ENCODE peak calls at places on chromosome 19, in five cellular contexts. U, X, S, E and I are unnamed samples.

GRCh38 chr19:55216461-55217198 is 7.3 kb upstream of the PTPRH start:
- DNase-seq in E (peak; percentile 99), U (peak; percentile 53), X (peak; percentile 90), S (peak; percentile 56), I (peak; percentile 65)

GRCh38 chr19:38385804-38386257 is 2.0 kb downstream of the GGN start:
- DNase-seq in X (no peak), E (no peak), U (peak; percentile 27), S (no peak), I (no peak)

GRCh38 chr19:38944981-38945506 is 14.3 kb downstream of the MRPS12 start:
- DNase-seq in E (no peak), S (peak; percentile 12), U (no peak), X (no peak), I (peak; percentile 58)

GRCh38 chr19:7534531-7534980 is 961 bp upstream of the PNPLA6 start:
- DNase-seq in E (peak; percentile 75), X (peak; percentile 68), S (peak; percentile 35), U (peak; percentile 58), I (peak; percentile 81)

GRCh38 chr19:30253581-30253996 is 118.6 kb upstream of the ZNF536 start:
- DNase-seq in S (no peak), U (no peak), E (no peak), X (no peak), I (no peak)

GRCh38 chr19:927044-927706 is 1.3 kb downstream of the ARID3A start:
- DNase-seq in E (peak; percentile 71), S (no peak), U (no peak), X (no peak), I (no peak)

GRCh38 chr19:3285647-3286176 is 61.3 kb downstream of the CELF5 start:
- DNase-seq in X (no peak), E (peak; percentile 27), U (peak; percentile 72), S (peak; percentile 56), I (no peak)

GRCh38 chr19:47344425-47344824 is 4.7 kb upstream of the DHX34 start:
- DNase-seq in E (no peak), S (no peak), U (no peak), X (no peak), I (no peak)

GRCh38 chr19:58033741-58034475 is at the start of gene ZSCAN1:
- DNase-seq in U (no peak), S (peak; percentile 42), X (peak; percentile 78), E (peak; percentile 91), I (no peak)

GRCh38 chr19:31249217-31249616 is 100.0 kb downstream of the TSHZ3 start:
- DNase-seq in S (no peak), U (no peak), E (no peak), X (no peak), I (no peak)

GRCh38 chr19:58117841-58118575 is 20.0 kb upstream of the ZSCAN18 start:
- DNase-seq in U (no peak), S (no peak), X (no peak), E (no peak), I (no peak)

GRCh38 chr19:41223431-41224234 is 4.6 kb downstream of the AXL start:
- DNase-seq in X (no peak), U (no peak), S (no peak), E (peak; percentile 44), I (no peak)

GRCh38 chr19:402786-403185 is 6.2 kb downstream of the C2CD4C start:
- DNase-seq in E (no peak), U (no peak), X (no peak), S (no peak), I (no peak)

GRCh38 chr19:38433268-38433733 is at the start of gene RYR1:
- DNase-seq in E (peak; percentile 42), X (peak; percentile 47), S (peak; percentile 30), U (no peak), I (peak; percentile 79)

GRCh38 chr19:28208745-28209144 is 1004.2 kb downstream of the UQCRFS1 start:
- DNase-seq in S (no peak), X (no peak), U (no peak), E (no peak), I (no peak)

GRCh38 chr19:2288743-2289713 is 7.1 kb upstream of the PEAK3 start:
- DNase-seq in U (peak; percentile 37), S (no peak), X (no peak), E (no peak), I (no peak)

GRCh38 chr19:57830071-57830602 is at the start of gene ZNF587B:
- DNase-seq in U (no peak), S (peak; percentile 40), X (peak; percentile 63), E (peak; percentile 92), I (no peak)

GRCh38 chr19:2616741-2617392 is 85.6 kb downstream of the GNG7 start:
- DNase-seq in X (no peak), E (no peak), S (no peak), U (peak; percentile 63), I (peak; percentile 64)

GRCh38 chr19:36151144-36152051 is 849 bp downstream of the COX7A1 start:
- DNase-seq in E (peak; percentile 18), X (no peak), S (no peak), U (no peak), I (no peak)

GRCh38 chr19:35848486-35848885 is 3.8 kb downstream of the NPHS1 start:
- DNase-seq in E (no peak), U (no peak), S (no peak), X (no peak), I (no peak)

GRCh38 chr19:56333506-56333905 is 18.9 kb upstream of the ZSCAN5A start:
- DNase-seq in E (peak; percentile 78), S (peak; percentile 39), X (peak; percentile 60), U (no peak), I (peak; percentile 88)

GRCh38 chr19:38809592-38810252 is 3.0 kb downstream of the LGALS4 start:
- DNase-seq in E (no peak), X (no peak), U (no peak), S (no peak), I (no peak)

GRCh38 chr19:3423183-3423829 is 56.9 kb downstream of the NFIC start:
- DNase-seq in S (no peak), U (no peak), E (peak; percentile 47), X (no peak), I (no peak)

GRCh38 chr19:54388001-54388802 is 23.5 kb upstream of the LAIR1 start:
- DNase-seq in X (peak; percentile 22), E (no peak), U (peak; percentile 46), S (peak; percentile 41), I (no peak)

DNA sequence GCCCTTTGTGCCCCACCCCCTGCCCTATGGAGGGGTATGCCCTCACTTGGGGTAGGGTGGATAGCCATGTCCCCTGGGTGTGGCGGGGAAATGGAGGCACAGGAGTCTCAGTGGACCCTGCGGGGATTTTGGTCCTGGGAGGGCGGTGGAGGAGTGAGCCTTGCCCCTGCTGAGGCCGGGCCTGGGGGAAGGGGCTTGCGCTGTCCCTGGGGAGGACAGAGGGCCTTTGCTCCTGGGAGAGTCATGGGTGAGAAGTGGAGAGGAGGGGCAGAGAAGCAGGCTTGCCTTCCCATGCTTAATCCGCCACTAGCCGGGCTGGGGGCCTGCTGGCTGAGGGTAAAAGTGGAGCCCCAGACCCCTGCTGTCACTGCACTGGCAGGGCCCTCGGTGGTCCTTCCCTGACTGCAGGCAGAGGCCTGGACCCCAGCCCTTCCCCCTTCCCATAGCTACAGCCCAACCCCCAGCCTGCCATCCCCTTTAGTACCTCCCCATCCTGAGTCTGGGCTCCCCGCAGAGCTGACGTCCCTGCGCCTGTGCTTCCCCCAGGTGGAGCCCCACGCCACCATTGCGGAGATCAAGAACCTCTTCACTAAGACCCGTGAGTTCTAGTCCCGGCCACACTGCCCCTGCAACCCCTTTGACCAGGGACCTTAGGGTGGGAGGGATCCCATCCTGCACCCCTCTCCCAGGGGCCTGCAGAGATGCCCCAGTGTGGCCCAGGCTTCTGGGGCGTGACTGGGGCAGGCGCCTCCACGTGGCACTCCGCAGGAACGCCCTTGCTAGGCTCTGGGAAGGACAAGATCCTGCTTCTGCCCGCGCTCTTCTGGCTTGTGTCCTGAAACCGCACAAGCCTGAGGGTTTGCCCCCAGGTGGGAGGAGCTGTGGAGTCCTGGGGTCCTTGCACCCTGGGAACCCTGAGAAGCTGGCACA is 8.9 kb downstream of the NDUFB7 start:
- DNase-seq in X (no peak), S (no peak), U (no peak), E (no peak), I (no peak)
- H3K4me3 ChIP-seq in X (no peak overlapping the region), S (no peak overlapping the region), U (no peak overlapping the region), E (no peak overlapping the region), I (no peak overlapping the region)

DNA sequence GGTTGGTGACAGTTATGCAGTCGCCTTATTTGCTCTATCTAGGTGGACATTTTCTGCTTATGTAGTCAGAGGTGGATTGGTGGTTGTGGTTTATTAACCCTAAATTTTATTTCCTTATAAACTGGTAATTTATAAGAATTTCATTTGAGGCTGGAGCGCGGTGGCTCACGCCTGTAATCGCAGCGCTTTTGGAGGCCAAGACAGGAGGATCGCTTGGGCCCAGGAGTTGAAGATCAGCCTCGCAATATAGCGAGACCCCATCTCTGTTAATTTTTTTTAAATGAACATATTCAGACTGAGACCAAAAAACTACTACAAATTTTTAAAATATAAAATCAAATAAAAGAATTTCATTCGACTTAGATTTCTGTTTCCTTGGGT is 810 bp downstream of the ZNF627 start:
- DNase-seq in U (no peak), E (no peak), S (no peak), X (no peak), I (no peak)
- H3K36me3 ChIP-seq in U (no peaks in the 10 kb centered on the region), E (no peaks in the 10 kb centered on the region), S (no peaks in the 10 kb centered on the region), X (no peaks in the 10 kb centered on the region), I (peaks cover 23% of the 10 kb centered on the region)

DNA sequence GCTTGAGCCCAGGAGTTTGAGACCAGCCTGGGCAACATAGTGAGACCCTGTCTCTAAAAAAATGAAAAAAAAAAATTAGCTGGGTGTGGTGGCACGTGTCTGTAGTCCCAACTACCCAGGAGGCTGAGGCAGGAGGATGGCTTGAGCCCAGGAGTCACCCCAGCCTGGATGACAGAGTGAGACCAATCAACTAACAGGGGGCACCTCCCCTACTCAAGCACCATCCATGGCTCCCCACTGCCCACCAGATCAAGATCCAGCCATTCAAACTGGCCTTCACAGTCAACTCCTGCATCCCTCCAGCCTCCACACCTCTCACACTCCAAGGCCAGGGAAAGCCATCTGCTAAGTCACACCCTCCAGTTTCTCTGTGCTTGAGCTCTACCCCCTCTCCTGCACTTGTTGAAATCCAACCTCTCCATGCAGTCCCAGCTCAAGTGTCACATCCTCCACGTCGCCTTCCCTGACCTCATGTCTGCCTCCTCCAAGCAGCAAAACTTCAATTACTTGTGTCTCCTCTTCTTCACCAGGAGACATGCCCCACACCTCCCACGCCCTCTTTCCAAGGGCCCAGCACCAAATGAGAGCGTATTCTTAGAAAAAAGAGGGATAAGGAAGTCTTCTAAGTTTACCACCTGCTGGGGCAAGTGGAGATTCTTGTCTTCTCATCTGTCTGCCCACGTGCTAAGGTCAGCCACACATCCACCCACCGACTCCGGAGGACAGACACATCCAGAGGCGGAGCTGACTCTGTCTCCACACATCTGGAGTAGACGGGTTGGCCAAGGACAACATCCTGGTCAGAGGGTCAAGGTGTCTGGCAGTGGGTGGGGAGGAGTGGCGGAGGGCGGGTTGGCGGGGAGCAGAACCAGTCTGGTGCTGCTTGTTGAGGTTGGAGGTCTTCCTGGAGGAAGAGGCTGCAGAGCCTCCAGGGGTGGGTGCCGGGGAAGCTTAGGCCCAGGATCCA is 974 bp upstream of the CYP4F22 start:
- DNase-seq in X (no peak), E (no peak), U (no peak), S (no peak), I (no peak)
- H3K4me3 ChIP-seq in X (no peak overlapping the region), E (no peak overlapping the region), U (no peak overlapping the region), S (no peak overlapping the region), I (no peak overlapping the region)

DNA sequence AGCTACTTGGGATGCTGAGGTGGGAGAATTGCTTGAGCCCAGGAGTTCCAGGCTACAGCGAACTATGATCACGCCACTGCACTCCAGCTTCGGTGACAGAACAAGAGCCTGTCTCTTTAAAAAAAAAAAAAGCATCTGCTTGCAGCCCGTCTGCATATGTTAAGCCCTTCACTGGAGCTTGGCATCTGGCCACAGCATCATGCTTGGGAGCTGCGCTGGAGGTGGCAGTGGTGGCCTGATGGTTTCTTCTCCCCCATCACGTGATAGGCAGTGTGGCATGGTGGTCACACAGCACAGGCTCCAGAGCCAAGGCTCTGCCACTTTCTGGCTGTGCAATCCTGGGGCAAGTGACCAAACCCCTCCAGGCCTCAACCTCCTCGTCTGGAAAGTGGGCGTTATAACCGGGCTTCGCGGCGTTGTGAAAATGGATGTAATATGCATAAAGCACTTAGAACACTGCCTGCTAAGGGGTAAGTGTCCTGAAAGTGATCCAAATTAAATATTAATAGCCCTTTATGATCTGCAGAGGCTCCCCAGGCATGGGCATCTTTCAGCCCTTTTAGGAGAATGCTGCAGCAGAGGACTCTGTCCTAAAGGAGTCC is 24.4 kb downstream of the MARK4 start:
- DNase-seq in E (peak; percentile 31), U (no peak), S (no peak), X (no peak), I (no peak)
- H3K36me3 ChIP-seq in E (peaks cover 44% of the 10 kb centered on the region), U (peaks cover 14% of the 10 kb centered on the region), S (peaks cover 3% of the 10 kb centered on the region), X (no peaks in the 10 kb centered on the region), I (no peaks in the 10 kb centered on the region)